ENCODE peak calls at places on chromosomes 11 and 22, in four cellular contexts. One of them, this sample, is unnamed.

GRCh38 chr11:12071574-12071973 is 38.8 kb upstream of the MICAL2 start:
- DNase-seq in heart right ventricle: no peak
- DNase-seq in AG10803: no peak
- DNase-seq in pancreas: no peak
- DNase-seq in this sample: no peak

GRCh38 chr11:70200212-70200844 is 2.8 kb upstream of the FADD start:
- DNase-seq in heart right ventricle: no peak
- DNase-seq in AG10803: no peak
- DNase-seq in pancreas: no peak
- DNase-seq in this sample: no peak

GRCh38 chr11:131658952-131659351 is 288.5 kb downstream of the NTM start:
- DNase-seq in heart right ventricle: no peak
- DNase-seq in AG10803: no peak
- DNase-seq in pancreas: no peak
- DNase-seq in this sample: no peak

GRCh38 chr22:23787910-23788309 is 1.1 kb downstream of the SMARCB1 start:
- DNase-seq in heart right ventricle: no peak
- DNase-seq in AG10803: no peak
- DNase-seq in pancreas: peak
- DNase-seq in this sample: no peak

GRCh38 chr11:38718659-38719058 is 2120.6 kb upstream of the RAG2 start:
- DNase-seq in heart right ventricle: no peak
- DNase-seq in AG10803: no peak
- DNase-seq in pancreas: no peak
- DNase-seq in this sample: no peak

GRCh38 chr22:43515902-43516301 is 104.1 kb downstream of the MPPED1 start:
- DNase-seq in heart right ventricle: no peak
- DNase-seq in AG10803: no peak
- DNase-seq in pancreas: no peak
- DNase-seq in this sample: no peak

GRCh38 chr11:23988381-23989006 is 508.4 kb upstream of the LUZP2 start:
- DNase-seq in heart right ventricle: no peak
- DNase-seq in AG10803: peak
- DNase-seq in pancreas: no peak
- DNase-seq in this sample: peak

GRCh38 chr11:99920956-99921355 is 766.1 kb upstream of the ARHGAP42 start:
- DNase-seq in heart right ventricle: no peak
- DNase-seq in AG10803: no peak
- DNase-seq in pancreas: no peak
- DNase-seq in this sample: no peak

GRCh38 chr22:30705710-30706651 is 11.3 kb downstream of the OSBP2 start:
- DNase-seq in heart right ventricle: no peak
- DNase-seq in AG10803: peak
- DNase-seq in pancreas: no peak
- DNase-seq in this sample: peak

GRCh38 chr11:46557684-46558151 is 36.1 kb downstream of the AMBRA1 start:
- DNase-seq in heart right ventricle: no peak
- DNase-seq in AG10803: no peak
- DNase-seq in pancreas: no peak
- DNase-seq in this sample: peak

GRCh38 chr11:85027346-85027745 is 599.8 kb downstream of the DLG2 start:
- DNase-seq in heart right ventricle: peak
- DNase-seq in AG10803: no peak
- DNase-seq in pancreas: peak
- DNase-seq in this sample: no peak

GRCh38 chr11:130213143-130213978 is 53.8 kb downstream of the ST14 start:
- DNase-seq in heart right ventricle: peak
- DNase-seq in AG10803: no peak
- DNase-seq in pancreas: peak
- DNase-seq in this sample: peak

GRCh38 chr22:44914026-44914721 is 95.6 kb downstream of the PHF21B start:
- DNase-seq in heart right ventricle: no peak
- DNase-seq in AG10803: no peak
- DNase-seq in pancreas: peak
- DNase-seq in this sample: no peak

GRCh38 chr11:126175261-126175885 is 36.1 kb downstream of the RPUSD4 start:
- DNase-seq in heart right ventricle: no peak
- DNase-seq in AG10803: peak
- DNase-seq in pancreas: no peak
- DNase-seq in this sample: peak

GRCh38 chr11:60951909-60952741 is at the start of gene SLC15A3:
- DNase-seq in heart right ventricle: peak
- DNase-seq in AG10803: peak
- DNase-seq in pancreas: no peak
- DNase-seq in this sample: peak

GRCh38 chr11:37264783-37265182 is 666.7 kb upstream of the RAG2 start:
- DNase-seq in heart right ventricle: no peak
- DNase-seq in AG10803: no peak
- DNase-seq in pancreas: no peak
- DNase-seq in this sample: no peak

GRCh38 chr22:38080847-38081635 is 2.9 kb downstream of the SLC16A8 start:
- DNase-seq in heart right ventricle: peak
- DNase-seq in AG10803: peak
- DNase-seq in pancreas: peak
- DNase-seq in this sample: peak

GRCh38 chr22:48261706-48262105 is 1499.3 kb downstream of the TBC1D22A start:
- DNase-seq in heart right ventricle: no peak
- DNase-seq in AG10803: no peak
- DNase-seq in pancreas: no peak
- DNase-seq in this sample: no peak

GRCh38 chr22:47318041-47318737 is 555.7 kb downstream of the TBC1D22A start:
- DNase-seq in heart right ventricle: no peak
- DNase-seq in AG10803: no peak
- DNase-seq in pancreas: no peak
- DNase-seq in this sample: no peak

GRCh38 chr11:95266751-95267374 is 35.9 kb upstream of the SESN3 start:
- DNase-seq in heart right ventricle: no peak
- DNase-seq in AG10803: peak
- DNase-seq in pancreas: no peak
- DNase-seq in this sample: peak

GRCh38 chr22:29306830-29307657 is 594 bp downstream of the GAS2L1 start:
- DNase-seq in heart right ventricle: peak
- DNase-seq in AG10803: peak
- DNase-seq in pancreas: peak
- DNase-seq in this sample: peak

GRCh38 chr11:16902182-16902581 is 112.0 kb downstream of the PLEKHA7 start:
- DNase-seq in heart right ventricle: no peak
- DNase-seq in AG10803: no peak
- DNase-seq in pancreas: no peak
- DNase-seq in this sample: peak

GRCh38 chr11:65288706-65289536 is 25.7 kb upstream of the CDC42EP2 start:
- DNase-seq in heart right ventricle: peak
- DNase-seq in AG10803: peak
- DNase-seq in pancreas: no peak
- DNase-seq in this sample: no peak

GRCh38 chr11:82995754-82996398 is 75.8 kb downstream of the RAB30 start:
- DNase-seq in heart right ventricle: peak
- DNase-seq in AG10803: peak
- DNase-seq in pancreas: no peak
- DNase-seq in this sample: peak

DNA sequence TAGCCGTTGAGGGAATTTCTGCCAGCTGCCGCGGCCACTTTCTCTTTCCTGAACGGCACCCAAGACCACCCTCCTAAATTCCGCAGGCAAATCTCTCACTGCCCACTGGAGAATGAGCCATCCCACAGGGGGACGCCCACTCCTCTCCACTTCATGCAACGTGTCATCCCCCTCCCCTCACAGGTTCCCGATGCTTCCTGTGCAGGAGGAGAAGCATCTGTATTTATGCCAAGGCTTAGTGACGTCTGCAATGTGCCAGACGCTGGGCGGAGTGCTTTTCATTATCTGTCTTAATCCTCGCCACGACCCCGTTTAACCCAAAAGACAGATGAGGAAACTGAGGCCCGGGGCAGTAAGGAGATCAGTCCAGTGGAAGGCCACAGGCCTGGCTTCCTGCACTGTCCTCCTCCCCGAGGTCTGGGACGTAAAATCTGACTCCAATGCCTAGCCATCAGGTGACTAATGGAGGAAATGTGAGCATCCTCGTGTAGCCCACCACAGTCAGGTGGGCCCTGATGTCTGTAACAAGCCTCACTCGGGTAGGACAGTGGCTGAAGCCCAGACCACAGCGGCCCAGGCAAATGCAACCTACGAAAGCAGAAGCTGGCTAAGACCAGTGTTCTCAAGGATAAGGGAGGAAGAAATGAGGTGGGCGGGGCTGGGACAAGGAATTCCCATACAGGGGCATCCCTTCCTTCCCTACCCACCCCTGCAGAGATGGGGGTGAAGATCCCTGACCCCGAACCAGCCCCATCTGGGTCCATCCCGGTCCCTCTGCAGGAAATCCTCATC is 23.1 kb downstream of the MN1 start:
- DNase-seq in heart right ventricle: no peak
- DNase-seq in AG10803: peak
- DNase-seq in pancreas: no peak
- DNase-seq in this sample: no peak
- H3K4me3 ChIP-seq in heart right ventricle: no peak
- H3K4me3 ChIP-seq in AG10803: peak
- H3K4me3 ChIP-seq in pancreas: no peak
- H3K4me3 ChIP-seq in this sample: no peak

DNA sequence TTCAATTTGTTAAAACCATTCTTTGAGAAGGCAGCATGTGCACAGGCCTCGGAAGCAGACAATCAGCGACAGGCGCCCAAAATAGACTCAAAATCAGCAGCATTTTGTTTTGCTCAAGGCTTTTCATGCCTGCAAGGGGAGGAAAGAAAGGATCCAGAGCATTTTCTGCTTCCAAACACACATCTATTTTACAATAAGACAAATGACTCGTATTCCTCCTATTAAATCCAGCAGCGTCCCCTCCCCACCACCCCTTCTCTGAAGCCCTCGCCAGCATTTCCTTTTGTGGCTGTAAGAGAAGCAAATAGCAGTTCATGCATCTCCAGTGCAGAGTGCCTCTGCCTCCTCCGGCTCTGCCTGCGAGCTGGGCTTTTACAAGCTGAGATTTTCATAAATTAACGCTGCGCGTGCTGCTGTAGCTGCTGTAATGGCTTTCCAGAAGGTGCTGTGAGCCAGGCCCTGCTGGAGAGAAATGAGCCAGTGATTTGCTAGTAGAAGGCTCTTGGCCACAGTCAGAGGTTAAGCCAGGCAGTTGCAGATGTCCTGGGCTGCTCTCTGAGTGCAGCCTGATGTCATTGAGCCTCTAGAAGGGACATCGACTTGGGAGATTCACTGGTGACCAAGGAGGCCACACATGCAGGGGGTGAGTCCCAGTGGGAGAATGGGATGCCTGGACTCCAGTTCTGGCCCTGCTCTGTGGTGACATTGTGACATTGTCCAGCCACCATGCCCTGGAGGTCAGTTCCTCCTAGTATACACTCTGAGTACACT is 134.6 kb upstream of the NAV2 start:
- DNase-seq in heart right ventricle: peak
- DNase-seq in AG10803: peak
- DNase-seq in pancreas: no peak
- DNase-seq in this sample: peak
- TF ChIP-seq CTCF in heart right ventricle: no peak
- TF ChIP-seq CTCF in AG10803: peak
- TF ChIP-seq CTCF in pancreas: no peak
- TF ChIP-seq CTCF in this sample: no peak

DNA sequence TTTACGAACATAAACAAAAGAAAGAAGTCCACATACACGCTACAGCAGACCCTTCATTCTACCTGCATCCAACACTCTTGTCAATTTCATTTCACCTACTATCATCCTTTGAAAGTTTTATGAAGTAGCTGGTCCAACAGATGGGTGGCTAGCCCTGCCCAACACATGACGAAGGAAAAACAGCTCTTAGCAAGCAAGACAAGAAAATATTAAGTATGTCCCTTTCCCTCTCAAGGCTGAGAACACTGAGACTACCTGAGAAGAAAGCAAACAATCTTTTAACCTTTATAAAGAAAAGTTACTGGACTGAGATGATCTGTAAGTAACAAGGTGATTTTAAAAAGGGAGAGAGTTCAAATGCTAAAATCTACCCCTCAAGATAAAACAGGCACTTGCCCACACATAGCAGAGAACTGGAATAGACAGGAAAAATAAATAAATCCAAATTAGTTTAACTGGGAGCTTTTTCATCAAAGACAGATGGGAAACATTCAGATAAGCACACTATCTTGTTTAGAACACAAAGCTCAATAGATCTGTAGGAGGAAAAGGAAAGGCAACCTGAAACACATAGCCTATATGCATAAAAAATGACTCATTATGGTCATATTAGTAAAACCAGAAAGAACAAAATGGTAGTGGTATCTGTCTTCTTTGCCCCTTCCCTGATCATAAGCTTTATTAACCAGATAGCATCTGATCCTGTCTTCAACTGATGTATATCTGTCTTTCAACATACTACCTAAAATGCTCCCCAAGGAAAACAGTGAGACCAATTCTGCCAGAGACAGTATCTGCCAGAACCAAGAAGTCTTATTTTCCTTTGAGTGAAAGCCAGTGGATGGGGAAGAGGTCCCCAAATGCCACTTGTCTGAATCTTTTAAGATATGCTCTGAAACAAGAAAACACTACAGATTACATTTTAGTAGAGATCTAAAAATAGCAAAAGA is 104.3 kb downstream of the MRTFA start:
- DNase-seq in heart right ventricle: no peak
- DNase-seq in AG10803: no peak
- DNase-seq in pancreas: no peak
- DNase-seq in this sample: no peak
- H3K4me3 ChIP-seq in heart right ventricle: peak
- H3K4me3 ChIP-seq in AG10803: peak
- H3K4me3 ChIP-seq in pancreas: no peak
- H3K4me3 ChIP-seq in this sample: peak

DNA sequence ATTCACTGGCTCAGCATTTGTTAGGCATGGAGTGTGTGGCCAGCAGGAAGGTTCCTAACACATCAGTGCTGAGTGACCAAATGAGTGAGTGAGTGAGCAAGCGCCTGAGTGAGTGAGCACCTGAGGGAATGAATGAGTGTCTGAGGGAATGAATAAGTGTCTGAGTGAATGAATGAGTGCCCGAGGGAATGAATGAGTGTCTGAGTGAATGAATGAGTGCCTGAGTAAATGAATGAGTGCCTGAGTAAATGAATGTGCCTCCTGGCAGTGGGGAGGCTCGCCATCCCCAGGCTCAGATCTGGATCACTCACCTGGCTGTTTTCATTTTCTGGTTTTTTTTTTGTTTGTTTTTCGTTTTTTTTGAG is 52.1 kb upstream of the TCF20 start:
- DNase-seq in heart right ventricle: no peak
- DNase-seq in AG10803: no peak
- DNase-seq in pancreas: no peak
- DNase-seq in this sample: no peak
- TF ChIP-seq CTCF in heart right ventricle: no peak
- TF ChIP-seq CTCF in AG10803: no peak
- TF ChIP-seq CTCF in pancreas: no peak
- TF ChIP-seq CTCF in this sample: no peak